ENCODE peak calls at places on chromosomes 3 and 15, in four cellular contexts. Z is Calu3, I is tibial artery, R is AG04450. D is an unnamed sample.

GRCh38 chr3:39177708-39178332 is 14.6 kb downstream of the XIRP1 start:
- DNase-seq in R (peak; percentile 86), I (peak; percentile 97), Z (peak; percentile 72), D (peak; percentile 79)

GRCh38 chr15:62739507-62739906 is 303.0 kb upstream of the TPM1 start:
- DNase-seq in R (no peak), I (no peak), Z (no peak), D (no peak)

GRCh38 chr3:171972965-171973364 is 66.4 kb upstream of the FNDC3B start:
- DNase-seq in I (peak; percentile 77), Z (no peak), R (no peak), D (no peak)

GRCh38 chr15:65804252-65804931 is 12.3 kb upstream of the DENND4A start:
- DNase-seq in Z (no peak), I (no peak), R (no peak), D (no peak)

GRCh38 chr15:49370782-49371181 is 52.3 kb upstream of the FGF7 start:
- DNase-seq in I (no peak), R (no peak), Z (no peak), D (no peak)

GRCh38 chr3:17935217-17935616 is 192.8 kb upstream of the TBC1D5 start:
- DNase-seq in Z (no peak), R (no peak), I (no peak), D (no peak)

GRCh38 chr15:90988249-90988648 is 6.1 kb downstream of the PRC1 start:
- DNase-seq in I (no peak), R (no peak), Z (no peak), D (no peak)

GRCh38 chr3:143266512-143266911 is 146.9 kb downstream of the CHST2 start:
- DNase-seq in R (no peak), Z (no peak), I (no peak), D (no peak)

GRCh38 chr3:192336286-192336685 is 391.1 kb downstream of the FGF12 start:
- DNase-seq in I (no peak), Z (no peak), R (no peak), D (no peak)

GRCh38 chr3:124680521-124680920 is 49.7 kb upstream of the UMPS start:
- DNase-seq in Z (no peak), R (no peak), I (no peak), D (no peak)

GRCh38 chr3:128725547-128725931 is 444 bp upstream of the RAB7A start:
- DNase-seq in Z (no peak), R (no peak), I (no peak), D (no peak)

GRCh38 chr3:10519236-10519635 is 13.8 kb upstream of the ATP2B2 start:
- DNase-seq in Z (no peak), I (no peak), R (no peak), D (no peak)

GRCh38 chr3:192514754-192515660 is 212.3 kb downstream of the FGF12 start:
- DNase-seq in Z (peak; percentile 93), R (no peak), I (peak; percentile 61), D (no peak)

GRCh38 chr3:137764001-137764433 is at the start of gene SOX14:
- DNase-seq in R (no peak), Z (peak; percentile 80), I (no peak), D (no peak)

GRCh38 chr3:38542401-38543298 is 46.5 kb downstream of the EXOG start:
- DNase-seq in Z (no peak), I (no peak), R (no peak), D (no peak)

GRCh38 chr3:113165841-113166240 is 45.5 kb upstream of the BOC start:
- DNase-seq in I (no peak), R (no peak), Z (no peak), D (no peak)

GRCh38 chr15:82900511-82900910 is 52.0 kb downstream of the HOMER2 start:
- DNase-seq in R (no peak), Z (no peak), I (no peak), D (no peak)

GRCh38 chr15:74402873-74403589 is 30.7 kb downstream of the SEMA7A start:
- DNase-seq in Z (no peak), I (no peak), R (no peak), D (no peak)

GRCh38 chr3:30355622-30356021 is 250.8 kb upstream of the TGFBR2 start:
- DNase-seq in I (no peak), Z (no peak), R (no peak), D (no peak)

GRCh38 chr3:188348445-188349244 is 194.7 kb downstream of the LPP start:
- DNase-seq in Z (peak; percentile 88), I (peak; percentile 77), R (peak; percentile 45), D (no peak)

GRCh38 chr3:65262554-65262953 is 574.8 kb upstream of the ADAMTS9 start:
- DNase-seq in I (no peak), Z (no peak), R (no peak), D (no peak)

GRCh38 chr3:14432996-14433572 is 30.7 kb downstream of the SLC6A6 start:
- DNase-seq in Z (no peak), R (no peak), I (no peak), D (no peak)

GRCh38 chr15:66071160-66071559 is 182.4 kb downstream of the MEGF11 start:
- DNase-seq in Z (no peak), R (no peak), I (no peak), D (no peak)

GRCh38 chr15:40763801-40764765 is at the start of gene GCHFR:
- DNase-seq in I (peak; percentile 91), R (no peak), Z (peak; percentile 70), D (no peak)

GRCh38 chr3:41682996-41683395 is 278.9 kb downstream of the ULK4 start:
- DNase-seq in I (no peak), Z (no peak), R (peak; percentile 32), D (no peak)

GRCh38 chr3:40255532-40255931 is 54.0 kb upstream of the EIF1B start:
- DNase-seq in R (no peak), Z (no peak), I (no peak), D (no peak)

GRCh38 chr3:184377882-184378445 is at the start of gene THPO:
- DNase-seq in I (no peak), R (no peak), Z (no peak), D (no peak)

GRCh38 chr3:99929409-99930139 is 111.9 kb downstream of the CMSS1 start:
- DNase-seq in R (no peak), Z (no peak), I (no peak), D (no peak)

GRCh38 chr15:58383876-58384275 is 47.9 kb upstream of the LIPC start:
- DNase-seq in R (no peak), I (no peak), Z (no peak), D (no peak)
- TF ChIP-seq CTCF in R (no peak), I (no peak), Z (no peak), D (no peak)

GRCh38 chr15:64688179-64688578 is 87.2 kb downstream of the RBPMS2 start:
- DNase-seq in R (no peak), Z (no peak), I (no peak), D (no peak)

GRCh38 chr15:64686130-64686735 is 89.2 kb downstream of the RBPMS2 start:
- DNase-seq in R (no peak), Z (peak; percentile 50), I (no peak), D (no peak)

GRCh38 chr15:64688770-64689169 is 86.6 kb downstream of the RBPMS2 start:
- DNase-seq in I (no peak), Z (no peak), R (no peak), D (no peak)

GRCh38 chr15:64685230-64685886 is 90.0 kb downstream of the RBPMS2 start:
- DNase-seq in R (no peak), I (no peak), Z (no peak), D (no peak)

DNA sequence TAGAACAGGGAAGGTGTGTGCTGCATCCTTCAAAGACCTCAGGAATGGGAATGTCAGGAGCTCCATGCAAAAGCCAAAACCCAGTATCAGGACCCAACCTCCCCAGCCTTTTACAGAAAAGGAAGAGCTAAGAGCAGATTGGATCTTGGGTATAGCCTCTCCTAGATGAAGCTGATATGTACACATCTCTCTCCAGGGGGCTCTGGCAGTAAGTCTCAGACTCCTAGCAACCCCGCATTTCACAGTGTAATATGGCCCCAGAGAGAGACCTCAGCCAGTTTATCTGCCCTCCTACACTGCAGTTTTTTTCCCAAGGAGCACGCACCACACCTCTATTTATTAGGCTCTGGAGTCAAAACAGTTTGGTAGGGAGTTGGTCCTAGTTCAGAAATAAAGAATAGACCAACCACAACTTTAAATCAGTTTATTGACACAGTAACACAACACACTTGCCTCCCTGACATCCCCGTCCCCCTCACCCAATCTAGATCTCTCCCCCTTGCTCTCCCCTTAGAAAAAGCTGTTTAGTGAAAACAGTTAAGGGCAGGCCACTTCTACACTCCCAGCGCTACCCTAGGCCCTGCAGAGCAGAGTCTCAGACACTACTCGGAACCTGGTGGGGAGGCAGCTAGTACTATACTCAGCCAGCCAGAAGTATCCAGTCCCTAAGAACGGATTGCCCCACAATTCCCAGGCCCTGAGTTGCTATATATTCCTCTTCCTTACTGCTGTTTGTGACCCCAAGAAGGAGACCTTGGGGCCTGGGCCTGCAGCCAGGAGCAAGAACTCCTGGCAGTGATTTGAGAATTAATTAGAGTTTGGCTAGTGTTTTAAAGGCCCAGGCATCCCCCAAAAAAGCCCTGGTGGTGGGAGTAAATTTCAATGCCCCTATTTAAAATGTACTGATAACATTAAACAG is 88.0 kb downstream of the RBPMS2 start:
- DNase-seq in R (no peak), I (no peak), Z (no peak), D (no peak)
- TF ChIP-seq CTCF in R (no peak), I (no peak), Z (no peak), D (no peak)

DNA sequence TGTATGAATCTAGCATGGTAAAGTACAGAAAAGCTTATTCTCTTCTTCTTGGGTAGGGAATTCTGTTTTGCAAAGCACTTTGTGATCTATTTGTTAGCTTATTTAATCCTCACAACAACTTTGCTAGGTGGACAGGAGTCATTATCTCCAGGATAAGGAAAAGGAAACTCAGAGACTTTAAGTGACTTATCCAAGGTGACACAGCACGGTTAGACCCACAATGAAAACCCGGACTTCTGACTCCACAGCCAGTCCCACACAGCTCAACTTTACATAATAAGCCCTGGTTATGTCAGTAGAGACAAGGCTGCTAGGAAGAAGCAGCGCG is 384 bp upstream of the NDUFB4 start:
- DNase-seq in I (no peak), Z (no peak), R (no peak), D (no peak)
- TF ChIP-seq CTCF in I (no peak), Z (no peak), R (no peak), D (no peak)

GRCh38 chr3:186511702-186512101 is 32.5 kb downstream of the CRYGS start:
- DNase-seq in R (no peak), I (no peak), Z (no peak), D (no peak)
- TF ChIP-seq CTCF in R (no peak), I (no peak), Z (no peak), D (no peak)

GRCh38 chr15:79209116-79209515 is 73.4 kb upstream of the ANKRD34C start:
- DNase-seq in Z (no peak), R (no peak), I (no peak), D (no peak)

GRCh38 chr15:79208179-79208578 is 74.3 kb upstream of the ANKRD34C start:
- DNase-seq in R (no peak), I (no peak), Z (no peak), D (no peak)

GRCh38 chr15:79206940-79207339 is 75.6 kb upstream of the ANKRD34C start:
- DNase-seq in R (no peak), Z (no peak), I (no peak), D (no peak)

GRCh38 chr15:79212589-79213139 is 69.9 kb upstream of the ANKRD34C start:
- DNase-seq in I (no peak), R (no peak), Z (no peak), D (no peak)

GRCh38 chr15:79209690-79210089 is 72.8 kb upstream of the ANKRD34C start:
- DNase-seq in Z (no peak), I (no peak), R (no peak), D (no peak)
- TF ChIP-seq CTCF in Z (peak; percentile 35), I (no peak), R (peak; percentile 19), D (no peak)